ENCODE peak calls at places on chromosome 11, in eight cellular contexts. U is hepatocyte, F is dorsolateral prefrontal cortex, M is left ventricle myocardium inferior, R is astrocyte of the spinal cord, P is skeletal muscle cell, X is A549, G is ovary. J is an unnamed sample.

GRCh38 chr11:29432719-29433325 is 584.0 kb downstream of the KCNA4 start:
- DNase-seq in F (no peak), M (no peak), P (no peak), R (peak; percentile 26), U (peak; percentile 30), X (peak; percentile 17), G (no peak), J (peak; percentile 19)

GRCh38 chr11:64566915-64567882 is 23.8 kb upstream of the SLC22A12 start:
- DNase-seq in M (no peak), F (no peak), R (no peak), P (no peak), X (no peak), U (no peak), G (no peak), J (no peak)

GRCh38 chr11:92443109-92443508 is 218.5 kb downstream of the FAT3 start:
- DNase-seq in M (no peak), U (no peak), P (peak; percentile 11), R (no peak), G (no peak), X (no peak), F (no peak), J (no peak)

GRCh38 chr11:95715777-95716241 is 73.8 kb downstream of the FAM76B start:
- DNase-seq in M (no peak), G (no peak), X (no peak), U (no peak), R (peak; percentile 66), F (no peak), P (peak; percentile 76), J (peak; percentile 64)

GRCh38 chr11:92596596-92597317 is 372.1 kb downstream of the FAT3 start:
- DNase-seq in P (no peak), X (no peak), G (no peak), R (peak; percentile 20), M (no peak), F (no peak), U (no peak), J (no peak)

GRCh38 chr11:58919980-58920379 is 19.3 kb upstream of the GLYATL1 start:
- DNase-seq in R (no peak), U (no peak), X (no peak), G (no peak), P (no peak), F (no peak), M (no peak), J (no peak)

GRCh38 chr11:131999084-131999483 is 628.7 kb downstream of the NTM start:
- DNase-seq in U (peak; percentile 13), P (no peak), G (no peak), X (no peak), R (peak; percentile 29), F (no peak), M (no peak), J (peak; percentile 25)

GRCh38 chr11:95375881-95376280 is 144.9 kb upstream of the SESN3 start:
- DNase-seq in P (peak; percentile 91), R (peak; percentile 95), M (no peak), G (no peak), X (no peak), F (no peak), U (peak; percentile 37), J (peak; percentile 98)

GRCh38 chr11:83998921-83999320 is 712.8 kb upstream of the CCDC90B start:
- DNase-seq in M (no peak), U (no peak), P (no peak), G (no peak), F (no peak), X (no peak), R (no peak), J (no peak)

GRCh38 chr11:110092577-110093406 is at the start of gene ZC3H12C:
- DNase-seq in M (peak; percentile 81), G (peak; percentile 91), X (peak; percentile 47), F (peak; percentile 78), P (peak; percentile 66), R (peak; percentile 86), U (peak; percentile 93), J (peak; percentile 84)

GRCh38 chr11:118015385-118015841 is 29.2 kb downstream of the IL10RA start:
- DNase-seq in G (no peak), P (no peak), R (no peak), U (no peak), F (no peak), M (no peak), X (no peak), J (no peak)
- H3K4me3 ChIP-seq in G (no peak overlapping the region), P (no peak overlapping the region), R (no peak overlapping the region), U (no peak overlapping the region), F (no peak overlapping the region), M (no peak overlapping the region), X (no peak overlapping the region), J (no peak overlapping the region)

GRCh38 chr11:107018902-107019493 is 722 bp upstream of the GUCY1A2 start:
- DNase-seq in R (peak; percentile 84), G (peak; percentile 54), F (peak; percentile 79), X (peak; percentile 36), P (peak; percentile 33), M (peak; percentile 50), U (peak; percentile 92), J (peak; percentile 67)
- H3K4me3 ChIP-seq in R (peak overlapping the region; percentile 45), G (peak overlapping the region; percentile 49), F (peak overlapping the region; percentile 73), X (peak overlapping the region; percentile 62), P (peak overlapping the region; percentile 47), M (peak overlapping the region; percentile 67), U (peak overlapping the region; percentile 57), J (peak overlapping the region; percentile 30)

GRCh38 chr11:533586-534196 is 1.7 kb downstream of the HRAS start:
- DNase-seq in F (no peak), G (no peak), P (no peak), M (no peak), R (no peak), X (no peak), U (peak; percentile 4), J (no peak)
- H3K4me3 ChIP-seq in F (peak overlapping the region; percentile 84), G (no peak overlapping the region), P (peak overlapping the region; percentile 91), M (peak overlapping the region; percentile 94), R (no peak overlapping the region), X (peak overlapping the region; percentile 89), U (no peak overlapping the region), J (no peak overlapping the region)

GRCh38 chr11:70739811-70740474 is 341.6 kb downstream of the CTTN start:
- DNase-seq in G (no peak), P (no peak), F (no peak), X (no peak), R (no peak), U (no peak), M (no peak), J (no peak)
- H3K4me3 ChIP-seq in G (no peak overlapping the region), P (no peak overlapping the region), F (no peak overlapping the region), X (no peak overlapping the region), R (no peak overlapping the region), U (no peak overlapping the region), M (no peak overlapping the region), J (no peak overlapping the region)

DNA sequence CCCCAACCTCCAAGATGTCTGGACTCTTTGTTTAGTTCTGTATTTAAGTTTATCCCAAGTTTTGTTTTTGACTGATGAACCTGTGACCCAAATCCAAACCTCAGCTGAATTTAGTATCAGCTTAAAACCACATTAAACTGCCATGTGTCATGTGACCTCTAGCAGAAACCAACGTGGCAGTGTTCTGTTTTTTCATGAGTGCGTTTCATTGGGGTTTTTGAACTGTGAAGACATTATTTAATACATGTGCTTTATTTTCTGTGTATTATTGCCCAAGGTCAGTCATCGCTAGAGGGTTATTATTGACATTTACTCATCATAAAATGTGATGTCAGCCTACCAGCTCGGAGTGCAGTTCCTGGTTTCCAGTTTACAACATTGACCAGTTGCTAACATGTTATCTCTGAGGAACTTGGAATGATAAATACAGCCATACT is 1.8 kb downstream of the TLCD5 start:
- DNase-seq in F (no peak), P (no peak), X (no peak), M (no peak), R (no peak), G (no peak), U (peak; percentile 53), J (peak; percentile 62)
- H3K4me3 ChIP-seq in F (peak overlapping the region; percentile 79), P (no peak overlapping the region), X (no peak overlapping the region), M (peak overlapping the region; percentile 95), R (no peak overlapping the region), G (no peak overlapping the region), U (no peak overlapping the region), J (peak overlapping the region; percentile 20)

GRCh38 chr11:35042906-35043305 is 96.1 kb upstream of the CD44 start:
- DNase-seq in R (no peak), P (no peak), M (no peak), X (no peak), F (no peak), U (no peak), G (no peak), J (no peak)

GRCh38 chr11:35039076-35039475 is 99.9 kb upstream of the CD44 start:
- DNase-seq in F (no peak), X (no peak), M (no peak), P (no peak), U (no peak), G (no peak), R (no peak), J (peak; percentile 30)

GRCh38 chr11:35042265-35042664 is 96.7 kb upstream of the CD44 start:
- DNase-seq in R (no peak), M (no peak), U (no peak), F (no peak), G (no peak), X (no peak), P (no peak), J (no peak)

GRCh38 chr11:35040221-35040942 is 98.6 kb upstream of the CD44 start:
- DNase-seq in M (no peak), P (peak; percentile 66), F (no peak), U (no peak), R (peak; percentile 89), G (no peak), X (peak; percentile 36), J (peak; percentile 86)

GRCh38 chr11:35041070-35041554 is 97.9 kb upstream of the CD44 start:
- DNase-seq in G (no peak), U (no peak), F (no peak), X (no peak), M (no peak), P (no peak), R (no peak), J (no peak)
- H3K4me3 ChIP-seq in G (no peak overlapping the region), U (no peak overlapping the region), F (no peak overlapping the region), X (no peak overlapping the region), M (no peak overlapping the region), P (no peak overlapping the region), R (no peak overlapping the region), J (no peak overlapping the region)

DNA sequence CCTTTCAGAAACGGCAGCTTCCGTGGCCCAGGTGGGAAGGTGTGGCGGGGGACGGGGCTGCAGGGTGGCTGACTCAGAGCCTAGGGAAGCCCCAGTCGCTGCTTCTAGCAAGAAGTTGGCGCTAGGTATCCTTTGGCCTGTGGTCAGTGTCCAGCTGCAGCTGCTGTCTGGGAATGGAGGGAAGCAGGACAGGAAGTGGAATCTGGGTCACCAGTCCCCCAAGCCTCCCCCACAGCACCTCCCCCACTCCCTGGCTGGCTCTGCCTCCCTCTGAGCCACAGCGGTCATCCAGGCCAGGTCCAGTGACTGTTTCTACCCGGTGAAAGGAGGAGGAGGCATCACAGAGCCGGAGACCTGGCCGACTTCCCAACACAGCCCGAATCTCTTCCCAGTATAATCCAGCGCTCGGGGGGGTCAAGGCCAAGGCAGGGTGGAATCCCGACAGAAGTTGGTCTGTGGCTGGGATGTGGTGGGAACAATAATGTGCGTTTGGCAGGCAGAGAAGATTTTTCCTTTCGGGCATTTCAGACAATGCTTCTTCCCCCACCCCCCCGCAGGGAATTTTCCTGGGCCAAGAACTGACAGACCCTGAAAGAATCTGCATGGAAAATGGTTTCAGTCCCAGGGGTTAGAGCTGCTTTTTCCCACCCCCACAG is 45.1 kb downstream of the C11orf96 start:
- DNase-seq in U (peak; percentile 49), M (peak; percentile 94), F (peak; percentile 55), P (peak; percentile 90), R (peak; percentile 85), X (no peak), G (peak; percentile 99), J (peak; percentile 97)
- H3K4me3 ChIP-seq in U (no peak overlapping the region), M (peak overlapping the region; percentile 19), F (peak overlapping the region; percentile 10), P (no peak overlapping the region), R (no peak overlapping the region), X (no peak overlapping the region), G (no peak overlapping the region), J (no peak overlapping the region)